ENCODE peak calls at places on chromosomes 2 and 18, in seven cellular contexts. E is D721Med; J is lower lobe of right lung; N is activated CD4-positive, alpha-beta T cell treated with anti-CD3 and anti-CD28 coated beads for 24 hours; S is AG04449; K is ELF-1; H is stimulated activated CD8-positive, alpha-beta memory T cell treated with anti-CD3 and anti-CD28 coated beads, Interleukin-15, amount 100 ng/mL, for 1 hour. V is an unnamed sample.

GRCh38 chr2:230942920-230943896 is 18.2 kb upstream of the GPR55 start:
- DNase-seq in E (no peak), J (no peak), N (no peak), S (no peak), K (no peak), H (no peak), V (peak; percentile 60)

GRCh38 chr2:66565291-66565690 is 130.4 kb downstream of the MEIS1 start:
- DNase-seq in E (no peak), J (no peak), N (no peak), S (no peak), K (no peak), H (no peak), V (no peak)

GRCh38 chr2:8851811-8852560 is 14.6 kb upstream of the KIDINS220 start:
- DNase-seq in E (no peak), J (no peak), N (no peak), S (no peak), K (peak; percentile 57), H (no peak), V (no peak)

GRCh38 chr2:222159221-222159620 is 139.6 kb downstream of the PAX3 start:
- DNase-seq in E (no peak), J (no peak), N (no peak), S (no peak), K (no peak), H (no peak), V (no peak)

GRCh38 chr2:135311962-135312361 is 219.1 kb downstream of the ZRANB3 start:
- DNase-seq in E (no peak), J (no peak), N (no peak), S (no peak), K (no peak), H (no peak), V (no peak)

GRCh38 chr18:24778810-24779418 is 318.5 kb downstream of the HRH4 start:
- DNase-seq in E (no peak), J (no peak), N (no peak), S (no peak), K (no peak), H (no peak), V (no peak)

GRCh38 chr18:49609416-49610284 is 47.8 kb downstream of the LIPG start:
- DNase-seq in E (no peak), J (no peak), N (no peak), S (no peak), K (no peak), H (no peak), V (no peak)

GRCh38 chr2:176680916-176681315 is 411.7 kb downstream of the MTX2 start:
- DNase-seq in E (no peak), J (no peak), N (no peak), S (no peak), K (no peak), H (no peak), V (no peak)

GRCh38 chr2:100742884-100743283 is 77.1 kb upstream of the NPAS2 start:
- DNase-seq in E (no peak), J (no peak), N (no peak), S (peak; percentile 93), K (no peak), H (no peak), V (no peak)

GRCh38 chr18:24831091-24831490 is 370.7 kb downstream of the HRH4 start:
- DNase-seq in E (no peak), J (no peak), N (no peak), S (no peak), K (no peak), H (no peak), V (no peak)

GRCh38 chr2:98212291-98212690 is 125.3 kb downstream of the VWA3B start:
- DNase-seq in E (no peak), J (no peak), N (no peak), S (no peak), K (no peak), H (no peak), V (no peak)

GRCh38 chr2:99697811-99698568 is 208.2 kb upstream of the REV1 start:
- DNase-seq in E (no peak), J (no peak), N (no peak), S (peak; percentile 88), K (no peak), H (no peak), V (no peak)

GRCh38 chr2:234939976-234940375 is 11.8 kb upstream of the SH3BP4 start:
- DNase-seq in E (no peak), J (no peak), N (no peak), S (no peak), K (no peak), H (no peak), V (no peak)

GRCh38 chr2:65658253-65658652 is 225.9 kb upstream of the SPRED2 start:
- DNase-seq in E (no peak), J (no peak), N (no peak), S (no peak), K (no peak), H (no peak), V (no peak)

GRCh38 chr2:198873771-198874501 is 583.8 kb downstream of the SATB2 start:
- DNase-seq in E (no peak), J (no peak), N (no peak), S (peak; percentile 70), K (no peak), H (no peak), V (no peak)

GRCh38 chr2:19738707-19739106 is 163.1 kb downstream of the TTC32 start:
- DNase-seq in E (no peak), J (no peak), N (no peak), S (no peak), K (peak; percentile 19), H (no peak), V (no peak)

GRCh38 chr2:188623995-188624643 is 332.4 kb downstream of the GULP1 start:
- DNase-seq in E (no peak), J (no peak), N (no peak), S (no peak), K (no peak), H (no peak), V (no peak)

GRCh38 chr18:24322594-24323136 is 75.0 kb downstream of the OSBPL1A start:
- DNase-seq in E (no peak), J (no peak), N (no peak), S (peak; percentile 33), K (no peak), H (no peak), V (no peak)

GRCh38 chr2:168716839-168717238 is 85.6 kb upstream of the NOSTRIN start:
- DNase-seq in E (no peak), J (no peak), N (no peak), S (no peak), K (no peak), H (no peak), V (no peak)

GRCh38 chr2:217195658-217196446 is 336.0 kb upstream of the TNP1 start:
- DNase-seq in E (no peak), J (no peak), N (no peak), S (no peak), K (no peak), H (no peak), V (no peak)

GRCh38 chr2:239060676-239061075 is 212.8 kb downstream of the TWIST2 start:
- DNase-seq in E (no peak), J (no peak), N (no peak), S (no peak), K (no peak), H (no peak), V (no peak)

GRCh38 chr2:117958186-117958585 is 55.7 kb downstream of the CCDC93 start:
- DNase-seq in E (no peak), J (no peak), N (no peak), S (peak; percentile 59), K (no peak), H (no peak), V (no peak)

GRCh38 chr2:44805391-44805790 is 136.1 kb upstream of the SIX3 start:
- DNase-seq in E (no peak), J (no peak), N (no peak), S (no peak), K (peak; percentile 38), H (no peak), V (no peak)